ENCODE peak calls at places on chromosomes 7 and 10, in four cellular contexts. B is upper lobe of right lung; Y is activated CD8-positive, alpha-beta memory T cell treated with anti-CD3 and anti-CD28 coated beads for 4 hours; M is germinal center. V is an unnamed sample.

GRCh38 chr10:33114451-33114944 is 156.5 kb upstream of the ITGB1 start:
- DNase-seq in M (peak), Y (no peak), B (no peak), V (no peak)

GRCh38 chr10:71548494-71548846 is 151.8 kb downstream of the CDH23 start:
- DNase-seq in B (no peak), Y (no peak), M (no peak), V (peak)

GRCh38 chr10:71333154-71333887 is 14.3 kb downstream of the SLC29A3 start:
- DNase-seq in B (peak), Y (no peak), M (peak), V (no peak)

GRCh38 chr7:91240546-91240945 is 23.7 kb upstream of the FZD1 start:
- DNase-seq in M (no peak), B (no peak), Y (no peak), V (no peak)

GRCh38 chr10:120989996-120990395 is 138.8 kb downstream of the WDR11 start:
- DNase-seq in M (no peak), B (no peak), Y (no peak), V (no peak)

GRCh38 chr10:103124420-103125096 is 68.5 kb downstream of the NT5C2 start:
- DNase-seq in Y (no peak), B (no peak), M (no peak), V (no peak)

GRCh38 chr7:98870071-98870651 is 347 bp upstream of the TMEM130 start:
- DNase-seq in B (peak), M (peak), Y (peak), V (peak)

GRCh38 chr7:69597278-69598076 is 798 bp upstream of the AUTS2 start:
- DNase-seq in B (peak), Y (no peak), M (peak), V (peak)

GRCh38 chr10:14153570-14154055 is 177.1 kb downstream of the FRMD4A start:
- DNase-seq in Y (no peak), B (no peak), M (no peak), V (no peak)

GRCh38 chr10:71228875-71229720 is 16.7 kb downstream of the UNC5B start:
- DNase-seq in M (no peak), Y (no peak), B (peak), V (no peak)

GRCh38 chr7:150371996-150372270 is 3.3 kb downstream of the REPIN1 start:
- DNase-seq in M (no peak), B (no peak), Y (no peak), V (no peak)

GRCh38 chr10:66651308-66652082 is 274.3 kb upstream of the LRRTM3 start:
- DNase-seq in B (no peak), Y (no peak), M (no peak), V (no peak)

GRCh38 chr10:101774589-101775272 is 1.2 kb downstream of the FGF8 start:
- DNase-seq in M (no peak), Y (no peak), B (peak), V (peak)

GRCh38 chr10:61411651-61412050 is 41.5 kb downstream of the TMEM26 start:
- DNase-seq in M (no peak), B (no peak), Y (no peak), V (no peak)

GRCh38 chr10:50527438-50528043 is 96.2 kb downstream of the SGMS1 start:
- DNase-seq in M (no peak), B (no peak), Y (no peak), V (no peak)

GRCh38 chr7:512146-512510 is 7.5 kb downstream of the PDGFA start:
- DNase-seq in B (no peak), Y (no peak), M (no peak), V (no peak)

GRCh38 chr10:96406091-96406490 is 47.3 kb upstream of the OPALIN start:
- DNase-seq in M (no peak), B (no peak), Y (no peak), V (no peak)

GRCh38 chr10:123704076-123704475 is 37.9 kb downstream of the GPR26 start:
- DNase-seq in M (no peak), Y (no peak), B (no peak), V (no peak)

GRCh38 chr7:112452102-112452888 is 2.0 kb downstream of the IFRD1 start:
- DNase-seq in M (no peak), B (no peak), Y (no peak), V (peak)

GRCh38 chr7:97871659-97872024 is 566 bp downstream of the ASNS start:
- DNase-seq in Y (peak), B (no peak), M (peak), V (no peak)

GRCh38 chr7:137354361-137354760 is 10.8 kb upstream of the PTN start:
- DNase-seq in M (no peak), B (no peak), Y (no peak), V (no peak)

GRCh38 chr7:1432411-1433082 is 26.7 kb downstream of the MICALL2 start:
- DNase-seq in Y (peak), B (peak), M (peak), V (peak)

GRCh38 chr10:92942226-92942625 is 93.9 kb downstream of the EXOC6 start:
- DNase-seq in Y (no peak), M (no peak), B (no peak), V (no peak)

GRCh38 chr10:88913803-88914202 is 33.8 kb downstream of the STAMBPL1 start:
- DNase-seq in Y (no peak), B (no peak), M (no peak), V (no peak)

GRCh38 chr7:134690016-134690415 is 43.4 kb downstream of the BPGM start:
- DNase-seq in M (no peak), B (no peak), Y (no peak), V (peak)